ENCODE peak calls at places on chromosomes 12 and 14, in six cellular contexts. O is hepatocyte, A is lower leg skin, I is bronchial epithelial cell, N is Calu3, L is Caco-2. P is an unnamed sample.

GRCh38 chr14:61749264-61749663 is 13.0 kb upstream of the SNAPC1 start:
- DNase-seq in O (no peak), A (no peak), I (peak), N (no peak), L (no peak), P (no peak)

GRCh38 chr14:104393199-104393897 is 186.2 kb upstream of the C14orf180 start:
- DNase-seq in O (no peak), A (no peak), I (no peak), N (no peak), L (peak), P (peak)

GRCh38 chr14:37417833-37418232 is 177.2 kb downstream of the FOXA1 start:
- DNase-seq in O (no peak), A (no peak), I (no peak), N (no peak), L (no peak), P (no peak)

GRCh38 chr12:107580750-107581529 is 104.7 kb upstream of the PWP1 start:
- DNase-seq in O (peak), A (no peak), I (no peak), N (no peak), L (no peak), P (peak)

GRCh38 chr14:92687681-92688433 is 60.6 kb downstream of the LGMN start:
- DNase-seq in O (peak), A (no peak), I (no peak), N (no peak), L (no peak), P (peak)

GRCh38 chr14:24804813-24805212 is 170.8 kb upstream of the GZMB start:
- DNase-seq in O (peak), A (no peak), I (no peak), N (no peak), L (no peak), P (peak)

GRCh38 chr12:91778938-91779400 is 366.7 kb downstream of the BTG1 start:
- DNase-seq in O (peak), A (peak), I (peak), N (peak), L (peak), P (peak)

GRCh38 chr12:120758798-120759590 is 33.4 kb downstream of the ACADS start:
- DNase-seq in O (no peak), A (no peak), I (no peak), N (no peak), L (no peak), P (peak)

GRCh38 chr12:115043079-115043478 is 359.1 kb upstream of the TBX3 start:
- DNase-seq in O (no peak), A (no peak), I (no peak), N (no peak), L (no peak), P (no peak)

GRCh38 chr12:117012189-117012805 is 86.9 kb downstream of the TESC start:
- DNase-seq in O (no peak), A (no peak), I (peak), N (no peak), L (no peak), P (no peak)

GRCh38 chr12:124654666-124655316 is 87.4 kb upstream of the NCOR2 start:
- DNase-seq in O (no peak), A (no peak), I (peak), N (peak), L (no peak), P (no peak)

GRCh38 chr12:121611306-121611705 is 15.0 kb upstream of the ORAI1 start:
- DNase-seq in O (no peak), A (no peak), I (no peak), N (peak), L (peak), P (peak)

GRCh38 chr14:70907996-70908917 is 998 bp downstream of the PCNX1 start:
- DNase-seq in O (peak), A (peak), I (peak), N (peak), L (no peak), P (peak)

GRCh38 chr12:131673519-131674265 is 37.2 kb upstream of the SFSWAP start:
- DNase-seq in O (no peak), A (no peak), I (peak), N (peak), L (no peak), P (peak)

GRCh38 chr12:57242691-57243454 is 8.1 kb downstream of the STAC3 start:
- DNase-seq in O (peak), A (no peak), I (peak), N (peak), L (peak), P (peak)

GRCh38 chr12:111455448-111456320 is 50.0 kb downstream of the SH2B3 start:
- DNase-seq in O (no peak), A (no peak), I (no peak), N (no peak), L (no peak), P (peak)

GRCh38 chr14:20331048-20331613 is 1.9 kb downstream of the CCNB1IP1 start:
- DNase-seq in O (no peak), A (no peak), I (no peak), N (no peak), L (no peak), P (no peak)

GRCh38 chr12:90027041-90027440 is 318.4 kb upstream of the ATP2B1 start:
- DNase-seq in O (no peak), A (no peak), I (no peak), N (no peak), L (no peak), P (no peak)

GRCh38 chr12:43112101-43112661 is 439.8 kb downstream of the ADAMTS20 start:
- DNase-seq in O (peak), A (no peak), I (no peak), N (no peak), L (no peak), P (peak)

GRCh38 chr14:22190411-22191191 is 398.4 kb downstream of the DAD1 start:
- DNase-seq in O (peak), A (no peak), I (peak), N (no peak), L (no peak), P (no peak)

GRCh38 chr12:9364224-9365176 is 156.3 kb upstream of the PZP start:
- DNase-seq in O (no peak), A (no peak), I (peak), N (peak), L (no peak), P (peak)

GRCh38 chr12:16531623-16532022 is 74.3 kb downstream of the LMO3 start:
- DNase-seq in O (no peak), A (no peak), I (peak), N (no peak), L (no peak), P (peak)

P was measured in islet precursor cell.